ENCODE peak calls at places on chromosome 22, in seven cellular contexts. F, N, W, P, C, B and D are unnamed samples.

GRCh38 chr22:27312567-27313507 is 488.7 kb downstream of the MN1 start:
- DNase-seq in F (no peak), N (no peak), W (no peak), P (no peak), C (no peak), B (no peak), D (no peak)

GRCh38 chr22:35917651-35918050 is 111.0 kb downstream of the RBFOX2 start:
- DNase-seq in F (no peak), N (no peak), W (no peak), P (no peak), C (no peak), B (no peak), D (no peak)

GRCh38 chr22:29319072-29319471 is 3.6 kb upstream of the RASL10A start:
- DNase-seq in F (no peak), N (no peak), W (no peak), P (no peak), C (no peak), B (no peak), D (no peak)

GRCh38 chr22:20438678-20439492 is 1.3 kb upstream of the SCARF2 start:
- DNase-seq in F (no peak), N (no peak), W (no peak), P (no peak), C (no peak), B (no peak), D (no peak)

GRCh38 chr22:28835630-28836189 is 35.3 kb upstream of the XBP1 start:
- DNase-seq in F (no peak), N (no peak), W (no peak), P (no peak), C (no peak), B (no peak), D (no peak)

GRCh38 chr22:46958649-46959048 is 196.2 kb downstream of the TBC1D22A start:
- DNase-seq in F (no peak), N (no peak), W (no peak), P (no peak), C (no peak), B (no peak), D (no peak)

GRCh38 chr22:50082961-50083461 is 2.2 kb downstream of the MLC1 start:
- DNase-seq in F (no peak), N (no peak), W (no peak), P (no peak), C (no peak), B (no peak), D (no peak)

GRCh38 chr22:41598081-41598480 is 8.4 kb upstream of the PMM1 start:
- DNase-seq in F (no peak), N (no peak), W (no peak), P (no peak), C (no peak), B (no peak), D (no peak)

GRCh38 chr22:17945851-17946690 is 78.3 kb downstream of the MICAL3 start:
- DNase-seq in F (no peak), N (no peak), W (peak; percentile 22), P (no peak), C (no peak), B (no peak), D (no peak)

GRCh38 chr22:31139866-31140716 is at the start of gene PLA2G3:
- DNase-seq in F (no peak), N (no peak), W (no peak), P (no peak), C (no peak), B (no peak), D (no peak)

GRCh38 chr22:35450824-35451541 is 51.0 kb downstream of the MCM5 start:
- DNase-seq in F (no peak), N (no peak), W (no peak), P (no peak), C (no peak), B (no peak), D (no peak)

GRCh38 chr22:24335529-24335928 is 64.9 kb downstream of the SPECC1L start:
- DNase-seq in F (no peak), N (no peak), W (no peak), P (no peak), C (no peak), B (no peak), D (no peak)
- H3K4me3 ChIP-seq in F (no peak overlapping the region), N (no peak overlapping the region), W (no peak overlapping the region), P (no peak overlapping the region), C (no peak overlapping the region), B (no peak overlapping the region), D (no peak overlapping the region)

GRCh38 chr22:43008509-43008908 is 6.4 kb downstream of the PACSIN2 start:
- DNase-seq in F (no peak), N (no peak), W (no peak), P (no peak), C (no peak), B (no peak), D (no peak)
- H3K4me3 ChIP-seq in F (no peak overlapping the region), N (no peak overlapping the region), W (no peak overlapping the region), P (no peak overlapping the region), C (no peak overlapping the region), B (no peak overlapping the region), D (no peak overlapping the region)

DNA sequence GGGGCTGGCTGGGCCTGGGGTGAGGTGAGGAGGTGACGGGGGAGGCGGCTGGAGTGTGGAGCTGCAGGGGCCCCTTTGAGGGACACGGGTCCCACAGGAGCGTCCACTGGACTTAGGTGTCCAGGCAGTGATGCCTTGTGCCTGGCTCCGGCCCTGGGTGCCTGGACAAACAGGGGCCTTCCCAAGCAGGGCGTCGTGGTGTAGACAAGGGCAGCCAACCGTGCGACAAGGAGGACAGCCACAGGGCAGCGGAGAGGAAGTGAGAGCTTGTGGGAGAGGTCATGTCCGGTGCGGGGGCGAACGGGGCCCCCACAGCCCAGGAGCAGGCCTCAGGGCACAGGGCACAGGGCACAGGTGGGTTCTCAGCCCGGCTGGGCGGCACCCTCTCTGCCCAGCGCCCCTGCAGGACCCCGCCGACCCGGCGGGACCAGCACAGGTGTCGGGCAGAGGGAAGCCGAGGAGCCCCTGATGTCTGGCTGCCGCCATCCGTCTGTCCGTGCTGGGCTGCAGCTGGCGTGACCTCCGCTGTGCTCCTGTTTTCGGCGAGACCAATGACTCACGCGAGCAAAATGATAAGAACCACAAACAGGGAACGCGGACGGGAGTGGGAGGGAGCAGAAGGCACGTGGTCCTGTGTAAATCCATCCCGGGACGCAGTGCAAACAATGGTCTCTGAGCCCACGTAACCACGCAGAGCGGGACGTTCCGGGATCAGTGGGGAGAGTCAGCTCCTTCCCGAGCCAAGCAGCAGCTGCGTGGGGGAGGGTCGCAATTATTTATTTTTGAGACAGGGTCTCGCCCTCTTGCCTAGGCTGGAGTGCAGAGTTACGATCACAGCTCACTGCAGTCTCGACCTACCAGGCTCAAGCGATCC is 49.1 kb upstream of the A4GALT start:
- DNase-seq in F (no peak), N (no peak), W (no peak), P (no peak), C (peak; percentile 81), B (peak; percentile 66), D (peak; percentile 86)
- H3K4me3 ChIP-seq in F (no peak overlapping the region), N (no peak overlapping the region), W (peak overlapping the region; percentile 44), P (no peak overlapping the region), C (peak overlapping the region; percentile 25), B (peak overlapping the region; percentile 51), D (peak overlapping the region; percentile 38)

GRCh38 chr22:42933783-42934144 is 76.7 kb upstream of the ARFGAP3 start:
- DNase-seq in F (no peak), N (peak; percentile 43), W (no peak), P (no peak), C (peak; percentile 82), B (no peak), D (no peak)
- H3K4me3 ChIP-seq in F (no peak overlapping the region), N (no peak overlapping the region), W (no peak overlapping the region), P (no peak overlapping the region), C (no peak overlapping the region), B (peak overlapping the region; percentile 41), D (peak overlapping the region; percentile 52)

DNA sequence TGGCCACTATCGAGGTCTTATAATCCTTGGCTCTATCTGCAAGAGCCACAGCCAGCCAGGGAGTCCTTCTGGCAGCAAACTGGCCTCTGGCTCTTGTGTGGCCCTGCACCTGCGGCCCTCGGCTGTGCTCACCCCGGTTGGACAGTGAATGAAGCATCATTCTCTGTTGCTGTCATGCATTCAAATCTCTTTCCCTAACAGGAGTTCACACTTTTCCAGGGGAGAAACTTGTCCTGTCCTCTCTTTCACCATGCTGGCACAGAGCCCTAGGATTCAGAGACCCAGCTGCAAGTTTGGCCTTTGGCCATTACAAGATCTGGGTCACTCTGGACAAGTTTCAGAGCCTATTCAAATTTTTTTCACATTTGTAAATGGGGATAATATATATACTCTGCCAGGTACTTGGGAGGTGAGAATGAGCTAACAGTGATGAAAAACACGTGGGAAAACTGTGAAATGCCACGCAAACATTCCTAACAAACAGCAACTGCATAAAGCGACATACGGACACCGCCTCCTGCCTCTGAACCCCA is 34.2 kb downstream of the TMEM184B start:
- DNase-seq in F (no peak), N (no peak), W (no peak), P (no peak), C (no peak), B (no peak), D (no peak)
- H3K4me3 ChIP-seq in F (no peak overlapping the region), N (no peak overlapping the region), W (no peak overlapping the region), P (no peak overlapping the region), C (no peak overlapping the region), B (no peak overlapping the region), D (no peak overlapping the region)

GRCh38 chr22:44586337-44586990 is 88.4 kb upstream of the RTL6 start:
- DNase-seq in F (no peak), N (no peak), W (no peak), P (no peak), C (no peak), B (peak; percentile 2), D (no peak)

GRCh38 chr22:44585559-44586121 is 87.6 kb upstream of the RTL6 start:
- DNase-seq in F (no peak), N (no peak), W (no peak), P (no peak), C (no peak), B (peak; percentile 10), D (no peak)

GRCh38 chr22:44588348-44588747 is 90.3 kb upstream of the RTL6 start:
- DNase-seq in F (no peak), N (no peak), W (no peak), P (no peak), C (no peak), B (peak; percentile 1), D (no peak)

GRCh38 chr22:44587911-44588310 is 89.9 kb upstream of the RTL6 start:
- DNase-seq in F (no peak), N (no peak), W (no peak), P (no peak), C (no peak), B (no peak), D (no peak)

DNA sequence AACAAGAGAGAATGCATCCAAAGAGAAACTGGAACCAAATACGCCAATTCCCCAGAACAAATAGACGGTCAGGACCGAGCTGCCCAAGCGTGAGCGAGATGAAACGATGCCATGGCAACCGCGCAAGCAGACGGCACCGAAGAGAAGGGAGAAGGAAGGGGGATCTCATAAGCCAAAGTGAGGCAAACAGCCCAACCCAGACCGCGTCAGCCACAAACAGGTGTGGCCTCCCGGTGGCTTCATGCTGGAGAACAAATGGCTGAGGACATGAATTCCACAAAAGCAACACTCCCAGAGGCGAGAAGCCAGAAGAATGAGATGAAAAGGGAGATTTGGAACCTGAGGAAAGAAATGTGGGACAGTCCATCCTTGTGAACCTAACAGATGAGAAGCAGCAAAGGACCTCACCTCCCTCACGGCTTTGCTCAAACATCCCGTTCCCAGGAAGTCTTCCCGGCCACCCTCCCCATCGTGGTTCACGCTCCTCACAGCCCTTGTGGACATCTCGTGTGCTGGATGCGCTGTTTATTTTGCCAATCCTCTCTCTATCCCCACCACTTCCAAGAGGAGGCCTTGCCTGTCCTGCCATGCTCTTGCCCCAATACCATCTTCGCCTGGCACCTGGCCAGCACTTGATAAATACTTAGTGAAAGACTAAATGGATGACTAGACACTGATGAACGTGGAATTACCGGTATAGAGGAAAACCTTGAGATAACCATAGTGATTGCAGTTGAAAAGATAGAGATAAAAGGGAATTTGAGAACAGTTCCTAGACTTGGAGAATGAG is 89.2 kb upstream of the RTL6 start:
- DNase-seq in F (no peak), N (no peak), W (no peak), P (no peak), C (no peak), B (peak; percentile 12), D (no peak)
- H3K4me3 ChIP-seq in F (no peak overlapping the region), N (no peak overlapping the region), W (no peak overlapping the region), P (no peak overlapping the region), C (peak overlapping the region; percentile 29), B (no peak overlapping the region), D (no peak overlapping the region)